ENCODE peak calls at places on chromosomes 1 and 21, in nine cellular contexts. Y is IMR-90; T is ovary; Z is left ventricle myocardium inferior; K is fibroblast of lung; F is Peyer's patch; S is CD8-positive, alpha-beta memory T cell; O is lung; N is esophagus squamous epithelium. W is an unnamed sample. For H3K4me1 and H3K9me3, the result is how much of the 10 kb centered on the place peaks cover.

GRCh38 chr1:193192586-193192985 is 6.2 kb upstream of the B3GALT2 start:
- DNase-seq in Y (no peak), T (no peak), Z (no peak), K (no peak), F (no peak), S (no peak), O (no peak), N (no peak), W (no peak)

GRCh38 chr1:151511636-151512215 is 539 bp downstream of the CGN start:
- DNase-seq in Y (no peak), T (no peak), Z (no peak), K (no peak), F (peak), S (peak), O (no peak), N (no peak), W (peak)

GRCh38 chr1:35763211-35763610 is 6.6 kb downstream of the CLSPN start:
- DNase-seq in Y (peak), T (no peak), Z (no peak), K (peak), F (no peak), S (no peak), O (no peak), N (no peak), W (no peak)

GRCh38 chr1:77068013-77068412 is 151.2 kb downstream of the PIGK start:
- DNase-seq in Y (no peak), T (no peak), Z (no peak), K (no peak), F (no peak), S (no peak), O (no peak), N (no peak), W (no peak)

GRCh38 chr1:246160905-246161304 is 346.2 kb downstream of the SMYD3 start:
- DNase-seq in Y (no peak), T (no peak), Z (no peak), K (no peak), F (no peak), S (no peak), O (no peak), N (no peak), W (no peak)

GRCh38 chr21:33373451-33373850 is 29.8 kb upstream of the IFNGR2 start:
- DNase-seq in Y (no peak), T (no peak), Z (no peak), K (no peak), F (peak), S (no peak), O (peak), N (no peak), W (no peak)

GRCh38 chr21:29376556-29376955 is 77.8 kb downstream of the BACH1 start:
- DNase-seq in Y (no peak), T (peak), Z (no peak), K (peak), F (peak), S (peak), O (peak), N (no peak), W (peak)

GRCh38 chr1:158203693-158204457 is 23.2 kb downstream of the CD1D start:
- DNase-seq in Y (peak), T (no peak), Z (no peak), K (peak), F (peak), S (no peak), O (no peak), N (no peak), W (no peak)

GRCh38 chr1:18723206-18723605 is 92.6 kb downstream of the PAX7 start:
- DNase-seq in Y (no peak), T (no peak), Z (no peak), K (no peak), F (no peak), S (no peak), O (no peak), N (no peak), W (no peak)

GRCh38 chr1:202274611-202275010 is 67.1 kb downstream of the UBE2T start:
- DNase-seq in Y (peak), T (no peak), Z (no peak), K (no peak), F (peak), S (peak), O (no peak), N (no peak), W (no peak)

GRCh38 chr1:51850420-51851297 is 27.9 kb downstream of the NRDC start:
- DNase-seq in Y (no peak), T (no peak), Z (peak), K (no peak), F (no peak), S (no peak), O (no peak), N (no peak), W (no peak)

DNA sequence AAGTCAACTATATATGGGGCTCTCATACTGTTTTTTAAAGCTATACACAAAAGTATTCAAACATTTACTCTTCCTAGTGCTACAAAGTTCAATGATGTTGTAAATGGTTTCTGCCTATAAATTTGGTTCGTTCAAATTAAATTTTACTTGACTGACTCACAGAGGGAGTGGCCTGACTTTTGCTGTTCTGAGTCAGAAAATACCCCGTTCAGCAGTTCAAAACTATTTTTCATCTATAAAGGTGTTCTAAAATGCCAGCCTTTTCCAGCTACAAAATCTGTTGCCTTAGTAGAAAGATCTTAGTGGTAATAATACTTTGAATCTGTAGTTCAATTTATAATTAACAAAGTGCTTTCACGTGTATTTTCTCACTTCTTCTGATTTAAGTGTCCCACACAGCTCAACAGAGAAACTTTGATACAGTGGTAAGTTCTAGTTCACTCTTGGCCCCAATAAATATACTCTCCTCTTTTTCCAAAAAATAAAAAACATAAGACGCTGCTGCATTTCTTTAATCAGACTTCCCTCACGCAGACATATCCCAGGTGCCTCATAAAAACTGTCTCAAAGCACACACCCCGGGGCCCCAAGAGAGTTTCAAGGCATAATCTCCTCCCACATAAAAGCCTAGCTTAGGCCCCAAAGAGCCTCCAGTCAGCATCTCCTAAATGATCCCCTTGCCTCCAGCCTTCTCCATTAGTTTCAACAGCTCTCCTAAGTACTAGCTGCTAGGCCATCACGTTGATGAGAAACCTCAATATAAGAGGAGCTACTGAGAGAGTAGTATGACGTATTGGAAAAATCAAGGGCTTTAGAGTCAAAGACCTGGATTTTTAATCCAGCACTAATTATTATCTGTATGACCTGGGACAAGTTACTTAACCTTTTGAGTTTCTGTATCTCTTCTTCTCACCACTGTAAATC is 3.2 kb downstream of the PTP4A2 start:
- DNase-seq in Y (peak), T (no peak), Z (no peak), K (peak), F (peak), S (no peak), O (no peak), N (no peak), W (no peak)
- H3K4me3 ChIP-seq in Y (peak), T (peak), Z (peak), K (peak), F (peak), S (peak), O (no peak), N (peak), W (peak)

GRCh38 chr1:102102276-102102780 is 105.6 kb upstream of the OLFM3 start:
- DNase-seq in Y (no peak), T (no peak), Z (no peak), K (no peak), F (no peak), S (no peak), O (no peak), N (no peak), W (no peak)
- H3K4me1 ChIP-seq in Y (under half), T (under half), Z (under half), K (under half), F (under half), S (under half), O (under half), N (under half), W (under half)

GRCh38 chr21:8989261-8989882 is 1532.0 kb upstream of the TPTE start:
- DNase-seq in Y (no peak), T (no peak), Z (no peak), K (no peak), F (no peak), S (no peak), O (no peak), N (no peak), W (no peak)
- H3K9me3 ChIP-seq in Y (under half), T (under half), Z (under half), K (under half), F (under half), S (under half), O (under half), N (under half), W (under half)

GRCh38 chr1:10639301-10640078 is 157.0 kb downstream of the CASZ1 start:
- DNase-seq in Y (no peak), T (no peak), Z (no peak), K (no peak), F (no peak), S (no peak), O (no peak), N (no peak), W (no peak)

GRCh38 chr1:10640079-10640578 is 156.3 kb downstream of the CASZ1 start:
- DNase-seq in Y (no peak), T (no peak), Z (no peak), K (no peak), F (no peak), S (no peak), O (no peak), N (no peak), W (no peak)

GRCh38 chr1:10637833-10638558 is 158.4 kb downstream of the CASZ1 start:
- DNase-seq in Y (no peak), T (no peak), Z (no peak), K (no peak), F (no peak), S (no peak), O (no peak), N (no peak), W (no peak)

GRCh38 chr1:10637400-10637799 is 159.0 kb downstream of the CASZ1 start:
- DNase-seq in Y (no peak), T (no peak), Z (no peak), K (no peak), F (no peak), S (no peak), O (no peak), N (no peak), W (no peak)

GRCh38 chr1:10638559-10639300 is 157.7 kb downstream of the CASZ1 start:
- DNase-seq in Y (no peak), T (no peak), Z (no peak), K (no peak), F (no peak), S (no peak), O (no peak), N (no peak), W (no peak)
- H3K4me3 ChIP-seq in Y (no peak), T (peak), Z (peak), K (no peak), F (no peak), S (no peak), O (no peak), N (peak), W (peak)

W was measured in psoas muscle.